ENCODE peak calls at places on chromosomes 13 and 19, in nine cellular contexts. S, O, W, P, E, V, B, G and H are unnamed samples.

GRCh38 chr13:45811891-45812583 is 39.5 kb downstream of the SIAH3 start:
- DNase-seq in S (no peak), O (no peak), W (no peak), P (no peak), E (no peak), V (no peak), B (no peak), G (no peak), H (no peak)

GRCh38 chr13:51645154-51645650 is 60.9 kb downstream of the WDFY2 start:
- DNase-seq in S (no peak), O (peak), W (no peak), P (no peak), E (no peak), V (no peak), B (no peak), G (no peak), H (no peak)

GRCh38 chr19:10305139-10305806 is 4.3 kb downstream of the ZGLP1 start:
- DNase-seq in S (no peak), O (peak), W (no peak), P (no peak), E (no peak), V (no peak), B (no peak), G (no peak), H (no peak)

GRCh38 chr19:39106201-39106600 is 19.4 kb upstream of the PAK4 start:
- DNase-seq in S (no peak), O (no peak), W (no peak), P (no peak), E (no peak), V (no peak), B (no peak), G (no peak), H (no peak)

GRCh38 chr13:109479991-109480696 is 306.2 kb downstream of the IRS2 start:
- DNase-seq in S (no peak), O (no peak), W (no peak), P (no peak), E (no peak), V (peak), B (peak), G (no peak), H (no peak)

GRCh38 chr13:98909016-98909415 is 68.8 kb downstream of the DOCK9 start:
- DNase-seq in S (no peak), O (no peak), W (no peak), P (no peak), E (no peak), V (no peak), B (no peak), G (no peak), H (no peak)

GRCh38 chr19:55319786-55320185 is 5.4 kb downstream of the TMEM150B start:
- DNase-seq in S (no peak), O (no peak), W (no peak), P (peak), E (no peak), V (no peak), B (no peak), G (peak), H (peak)

GRCh38 chr13:108463365-108463764 is 166.0 kb upstream of the MYO16 start:
- DNase-seq in S (no peak), O (no peak), W (peak), P (no peak), E (no peak), V (no peak), B (no peak), G (no peak), H (no peak)

GRCh38 chr19:28697308-28697707 is 515.6 kb downstream of the UQCRFS1 start:
- DNase-seq in S (no peak), O (no peak), W (no peak), P (no peak), E (no peak), V (no peak), B (no peak), G (no peak), H (no peak)

GRCh38 chr13:21371011-21371410 is 88.1 kb downstream of the ZDHHC20 start:
- DNase-seq in S (no peak), O (no peak), W (no peak), P (no peak), E (no peak), V (no peak), B (no peak), G (no peak), H (no peak)

GRCh38 chr13:42786696-42787095 is 5.3 kb downstream of the FAM216B start:
- DNase-seq in S (no peak), O (no peak), W (no peak), P (no peak), E (no peak), V (no peak), B (no peak), G (no peak), H (no peak)

GRCh38 chr13:52070929-52071523 is 46.5 kb downstream of the UTP14C start:
- DNase-seq in S (no peak), O (peak), W (no peak), P (no peak), E (no peak), V (no peak), B (no peak), G (no peak), H (peak)

GRCh38 chr19:42129399-42130253 is 2.6 kb downstream of the POU2F2 start:
- DNase-seq in S (peak), O (no peak), W (no peak), P (peak), E (peak), V (peak), B (no peak), G (peak), H (peak)

GRCh38 chr13:32802159-32802558 is 214.1 kb upstream of the KL start:
- DNase-seq in S (no peak), O (no peak), W (no peak), P (no peak), E (no peak), V (no peak), B (no peak), G (no peak), H (no peak)

GRCh38 chr13:20182231-20182846 is 10.4 kb downstream of the GJB2 start:
- DNase-seq in S (peak), O (peak), W (peak), P (no peak), E (peak), V (peak), B (no peak), G (peak), H (no peak)

GRCh38 chr19:37654118-37654517 is 1.1 kb downstream of the ZFP30 start:
- DNase-seq in S (no peak), O (no peak), W (no peak), P (no peak), E (no peak), V (no peak), B (no peak), G (no peak), H (no peak)

GRCh38 chr19:49081273-49081672 is 4.0 kb upstream of the SNRNP70 start:
- DNase-seq in S (no peak), O (no peak), W (no peak), P (no peak), E (no peak), V (no peak), B (no peak), G (no peak), H (no peak)

GRCh38 chr13:113734099-113734825 is 24.8 kb upstream of the TMEM255B start:
- DNase-seq in S (no peak), O (no peak), W (no peak), P (no peak), E (no peak), V (no peak), B (no peak), G (no peak), H (no peak)

GRCh38 chr13:56893843-56894242 is 246.9 kb upstream of the PRR20A start:
- DNase-seq in S (no peak), O (no peak), W (no peak), P (no peak), E (no peak), V (no peak), B (no peak), G (no peak), H (no peak)

GRCh38 chr13:98657506-98658085 is 80.7 kb upstream of the STK24 start:
- DNase-seq in S (no peak), O (no peak), W (no peak), P (no peak), E (no peak), V (no peak), B (no peak), G (no peak), H (no peak)

GRCh38 chr19:40803857-40804782 is 5.1 kb downstream of the EGLN2 start:
- DNase-seq in S (peak), O (peak), W (no peak), P (peak), E (no peak), V (peak), B (no peak), G (no peak), H (peak)

GRCh38 chr19:40805258-40805868 is 6.4 kb downstream of the EGLN2 start:
- DNase-seq in S (no peak), O (no peak), W (no peak), P (no peak), E (no peak), V (peak), B (no peak), G (no peak), H (no peak)

GRCh38 chr19:40803170-40803856 is 4.3 kb downstream of the EGLN2 start:
- DNase-seq in S (no peak), O (no peak), W (no peak), P (no peak), E (no peak), V (no peak), B (no peak), G (no peak), H (no peak)

GRCh38 chr19:40806385-40807146 is 7.6 kb downstream of the EGLN2 start:
- DNase-seq in S (peak), O (peak), W (peak), P (peak), E (peak), V (peak), B (peak), G (peak), H (peak)

GRCh38 chr19:40804783-40805242 is 5.8 kb downstream of the EGLN2 start:
- DNase-seq in S (no peak), O (no peak), W (no peak), P (no peak), E (no peak), V (peak), B (no peak), G (no peak), H (peak)
- H3K4me3 ChIP-seq in S (no peak), O (no peak), W (no peak), P (no peak), E (no peak), V (peak), B (peak), G (no peak), H (no peak)

DNA sequence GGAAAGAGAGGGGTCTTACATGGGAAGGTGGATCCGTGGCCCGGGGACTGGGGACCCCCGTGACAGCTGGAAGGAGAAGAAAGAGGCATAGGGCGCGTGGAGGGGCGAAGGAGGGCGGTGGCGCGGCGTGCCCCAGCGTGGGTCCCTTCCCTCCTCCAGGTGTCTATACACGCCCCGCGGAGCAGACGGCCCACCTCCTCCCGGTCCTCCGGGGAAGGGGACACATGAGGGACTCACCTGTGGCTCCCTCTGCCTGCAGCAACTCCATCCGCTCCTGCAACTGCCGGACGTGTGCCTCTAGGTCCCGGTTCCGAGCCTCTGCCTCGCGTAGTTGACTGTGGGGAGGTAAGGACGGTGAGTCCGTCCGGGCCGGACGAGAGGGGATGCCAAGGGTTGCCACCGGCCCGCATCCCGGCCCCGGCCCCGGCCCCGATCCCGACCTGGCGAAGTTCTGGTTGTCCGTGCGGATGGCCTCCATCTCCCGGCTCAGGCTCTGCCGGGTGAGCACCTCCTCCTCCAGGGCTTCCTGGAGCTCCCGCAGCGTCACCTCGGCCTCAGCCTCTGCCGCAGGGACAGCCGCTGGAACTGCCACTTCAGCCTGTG is 2.4 kb upstream of the SIX5 start:
- DNase-seq in S (no peak), O (no peak), W (no peak), P (peak), E (no peak), V (peak), B (no peak), G (no peak), H (no peak)
- H3K4me3 ChIP-seq in S (no peak), O (no peak), W (no peak), P (peak), E (no peak), V (peak), B (no peak), G (no peak), H (no peak)

GRCh38 chr13:91988331-91988730 is 589.9 kb downstream of the GPC5 start:
- DNase-seq in S (no peak), O (no peak), W (no peak), P (no peak), E (no peak), V (no peak), B (no peak), G (no peak), H (no peak)

DNA sequence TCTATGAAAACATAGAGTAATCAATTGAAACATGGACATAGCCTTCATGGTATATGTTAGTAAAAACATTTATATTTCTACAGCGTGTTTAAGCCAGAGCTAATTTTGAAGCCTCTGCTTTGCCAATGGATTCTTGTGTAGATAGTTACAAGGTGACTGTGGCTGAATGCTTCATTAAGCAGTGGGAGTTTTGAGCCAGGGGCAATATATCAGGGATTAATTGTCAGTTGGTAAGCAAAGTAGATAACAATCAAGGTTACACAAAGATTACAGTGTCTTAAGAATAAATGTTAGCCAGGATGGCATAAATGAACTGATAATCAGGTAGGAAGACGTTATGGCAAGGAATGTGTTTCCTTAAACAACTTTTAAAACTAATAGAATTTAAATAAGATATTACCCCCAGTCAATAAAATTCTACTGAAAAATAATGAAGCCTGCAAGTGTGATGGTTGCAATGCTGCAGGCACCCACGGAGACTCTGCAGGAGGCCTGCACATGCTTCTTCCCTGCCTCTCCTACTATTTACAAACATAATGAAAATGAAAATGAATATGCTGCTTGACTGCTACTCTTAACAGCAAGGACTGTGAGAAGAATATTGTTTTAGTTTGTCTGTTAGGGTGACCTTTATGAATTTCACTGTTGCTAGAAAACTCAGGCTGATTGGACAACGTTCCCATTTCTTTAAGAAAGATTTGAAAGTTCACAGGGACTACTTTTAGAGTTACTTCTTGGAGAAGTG is 588.5 kb downstream of the GPC5 start:
- DNase-seq in S (no peak), O (no peak), W (no peak), P (no peak), E (no peak), V (no peak), B (no peak), G (no peak), H (no peak)
- H3K4me3 ChIP-seq in S (no peak), O (no peak), W (no peak), P (no peak), E (no peak), V (no peak), B (no peak), G (no peak), H (no peak)

GRCh38 chr19:33374406-33374703 is 846 bp downstream of the CEBPG start:
- DNase-seq in S (no peak), O (peak), W (no peak), P (no peak), E (peak), V (no peak), B (no peak), G (peak), H (peak)

GRCh38 chr19:33373701-33374405 is at the start of gene CEBPG:
- DNase-seq in S (peak), O (peak), W (no peak), P (peak), E (peak), V (peak), B (no peak), G (peak), H (peak)

GRCh38 chr19:33376423-33376822 is 2.9 kb downstream of the CEBPG start:
- DNase-seq in S (peak), O (no peak), W (no peak), P (peak), E (peak), V (peak), B (peak), G (no peak), H (peak)

GRCh38 chr19:33375760-33376159 is 2.3 kb downstream of the CEBPG start:
- DNase-seq in S (no peak), O (no peak), W (no peak), P (no peak), E (no peak), V (no peak), B (no peak), G (no peak), H (no peak)

GRCh38 chr19:33375156-33375744 is 1.7 kb downstream of the CEBPG start:
- DNase-seq in S (no peak), O (no peak), W (no peak), P (no peak), E (peak), V (no peak), B (no peak), G (no peak), H (no peak)
- H3K4me3 ChIP-seq in S (no peak), O (peak), W (no peak), P (peak), E (no peak), V (peak), B (peak), G (peak), H (no peak)

GRCh38 chr19:8571006-8571411 is 6.2 kb downstream of the MYO1F start:
- DNase-seq in S (peak), O (peak), W (no peak), P (no peak), E (no peak), V (peak), B (no peak), G (no peak), H (peak)
- H3K4me3 ChIP-seq in S (no peak), O (no peak), W (no peak), P (no peak), E (no peak), V (no peak), B (peak), G (no peak), H (no peak)

GRCh38 chr19:53332484-53332883 is 1.1 kb upstream of the ZNF845 start:
- DNase-seq in S (no peak), O (no peak), W (no peak), P (no peak), E (peak), V (no peak), B (no peak), G (no peak), H (no peak)

GRCh38 chr19:53333466-53334449 is at the start of gene ZNF845:
- DNase-seq in S (peak), O (peak), W (peak), P (peak), E (peak), V (peak), B (peak), G (peak), H (peak)

GRCh38 chr19:53333071-53333465 is 481 bp upstream of the ZNF845 start:
- DNase-seq in S (peak), O (peak), W (no peak), P (peak), E (peak), V (peak), B (peak), G (peak), H (peak)

GRCh38 chr19:53328967-53329366 is 4.6 kb upstream of the ZNF845 start:
- DNase-seq in S (peak), O (no peak), W (no peak), P (peak), E (peak), V (no peak), B (no peak), G (peak), H (no peak)
- H3K4me3 ChIP-seq in S (peak), O (no peak), W (no peak), P (peak), E (no peak), V (no peak), B (peak), G (peak), H (no peak)

GRCh38 chr13:30373727-30374126 is 48.6 kb upstream of the UBE2L5 start:
- DNase-seq in S (no peak), O (peak), W (no peak), P (no peak), E (peak), V (no peak), B (no peak), G (no peak), H (no peak)
- H3K4me3 ChIP-seq in S (no peak), O (no peak), W (no peak), P (no peak), E (no peak), V (no peak), B (no peak), G (no peak), H (no peak)

GRCh38 chr13:99984463-99985242 is 3.1 kb downstream of the ZIC2 start:
- DNase-seq in S (no peak), O (no peak), W (no peak), P (no peak), E (no peak), V (no peak), B (no peak), G (no peak), H (no peak)
- H3K4me3 ChIP-seq in S (no peak), O (no peak), W (no peak), P (no peak), E (no peak), V (no peak), B (no peak), G (no peak), H (no peak)

GRCh38 chr19:13024958-13025653 is 29.8 kb downstream of the NFIX start:
- DNase-seq in S (no peak), O (no peak), W (no peak), P (no peak), E (no peak), V (no peak), B (no peak), G (no peak), H (peak)

GRCh38 chr19:13022111-13022858 is 27.0 kb downstream of the NFIX start:
- DNase-seq in S (no peak), O (no peak), W (no peak), P (peak), E (no peak), V (no peak), B (no peak), G (no peak), H (peak)

GRCh38 chr19:13024126-13024957 is 29.1 kb downstream of the NFIX start:
- DNase-seq in S (no peak), O (no peak), W (no peak), P (no peak), E (no peak), V (no peak), B (no peak), G (peak), H (no peak)

GRCh38 chr19:13023666-13024065 is 28.4 kb downstream of the NFIX start:
- DNase-seq in S (no peak), O (no peak), W (no peak), P (no peak), E (no peak), V (no peak), B (no peak), G (no peak), H (no peak)

DNA sequence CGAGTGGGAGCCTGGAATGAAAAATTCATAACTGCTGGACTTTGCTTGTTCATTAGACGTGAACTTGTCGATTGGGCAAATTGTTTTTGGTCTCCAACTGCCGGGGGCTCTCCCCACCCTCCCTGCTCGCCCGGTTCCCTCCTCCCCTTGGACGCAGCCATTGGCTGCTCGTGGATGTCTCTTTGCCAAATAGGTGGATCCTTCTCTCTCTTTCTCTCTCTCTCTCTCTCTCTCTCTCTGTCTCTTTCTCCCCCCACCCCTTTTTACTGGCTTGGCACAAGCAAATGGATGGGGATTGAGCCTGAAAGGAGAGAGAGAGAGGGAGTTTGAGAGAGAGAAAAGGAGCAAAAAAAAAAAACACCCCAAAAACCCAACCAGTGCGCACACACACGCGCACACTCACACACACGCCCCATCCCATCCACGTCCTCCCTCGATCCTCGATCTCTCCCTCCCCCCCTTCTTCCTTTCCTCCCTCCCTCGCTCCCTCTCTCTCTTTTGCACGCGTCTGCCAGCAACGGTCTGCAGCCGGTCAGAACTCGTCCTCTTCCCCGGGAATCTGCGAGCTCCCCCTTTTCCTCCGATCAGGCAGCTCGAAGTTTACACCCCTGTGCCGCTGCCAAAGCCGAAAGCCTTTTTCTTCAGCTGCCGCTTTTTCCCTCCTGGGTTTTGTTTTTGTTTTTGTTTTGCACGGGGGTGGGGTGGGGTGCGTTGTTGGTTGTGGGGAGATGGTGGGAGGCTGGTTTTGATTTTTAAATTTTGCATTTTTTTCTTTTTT is 27.8 kb downstream of the NFIX start:
- DNase-seq in S (peak), O (no peak), W (no peak), P (peak), E (peak), V (peak), B (no peak), G (peak), H (peak)
- H3K4me3 ChIP-seq in S (no peak), O (no peak), W (peak), P (peak), E (no peak), V (peak), B (peak), G (peak), H (no peak)